ENCODE peak calls at places on chromosome 22, in nine cellular contexts. K, M, X, V, U, P, I, S and R are unnamed samples.

GRCh38 chr22:38041760-38042584 is 15.2 kb upstream of the PICK1 start:
- DNase-seq in K (no peak), M (no peak), X (no peak), V (no peak), U (no peak), P (no peak), I (no peak), S (no peak), R (no peak)

GRCh38 chr22:17370036-17370765 is 941 bp downstream of the CECR2 start:
- DNase-seq in K (no peak), M (no peak), X (no peak), V (no peak), U (peak; percentile 76), P (no peak), I (no peak), S (no peak), R (no peak)

GRCh38 chr22:45263790-45264269 is 20.9 kb upstream of the UPK3A start:
- DNase-seq in K (peak; percentile 78), M (peak; percentile 34), X (peak; percentile 77), V (peak; percentile 90), U (peak; percentile 80), P (peak; percentile 75), I (peak; percentile 80), S (peak; percentile 81), R (peak; percentile 64)

GRCh38 chr22:40434101-40434500 is 63.7 kb downstream of the SGSM3 start:
- DNase-seq in K (peak; percentile 50), M (no peak), X (no peak), V (no peak), U (no peak), P (peak; percentile 61), I (no peak), S (no peak), R (no peak)

GRCh38 chr22:38267086-38267485 is 5.7 kb downstream of the TMEM184B start:
- DNase-seq in K (peak; percentile 62), M (no peak), X (peak; percentile 60), V (peak; percentile 74), U (no peak), P (peak; percentile 51), I (no peak), S (no peak), R (peak; percentile 45)

GRCh38 chr22:37401401-37401859 is 25.8 kb downstream of the ELFN2 start:
- DNase-seq in K (peak; percentile 56), M (no peak), X (no peak), V (peak; percentile 64), U (no peak), P (peak; percentile 62), I (no peak), S (no peak), R (peak; percentile 63)

GRCh38 chr22:20807315-20807752 is 33.4 kb downstream of the SERPIND1 start:
- DNase-seq in K (peak; percentile 96), M (peak; percentile 89), X (peak; percentile 78), V (peak; percentile 93), U (no peak), P (peak; percentile 81), I (peak; percentile 83), S (peak; percentile 28), R (peak; percentile 78)

GRCh38 chr22:36470162-36470993 is 11.1 kb downstream of the TXN2 start:
- DNase-seq in K (peak; percentile 87), M (peak; percentile 83), X (peak; percentile 66), V (peak; percentile 93), U (peak; percentile 87), P (peak; percentile 83), I (peak; percentile 84), S (peak; percentile 69), R (peak; percentile 90)

GRCh38 chr22:33919591-33920501 is at the start of gene LARGE1:
- DNase-seq in K (no peak), M (no peak), X (peak; percentile 3), V (no peak), U (peak; percentile 78), P (peak; percentile 39), I (peak; percentile 3), S (no peak), R (no peak)

GRCh38 chr22:27378994-27379393 is 422.6 kb downstream of the MN1 start:
- DNase-seq in K (no peak), M (no peak), X (no peak), V (no peak), U (no peak), P (no peak), I (no peak), S (no peak), R (no peak)

GRCh38 chr22:36286096-36286957 is 33.4 kb downstream of the APOL1 start:
- DNase-seq in K (peak; percentile 81), M (peak; percentile 56), X (peak; percentile 81), V (peak; percentile 75), U (peak; percentile 90), P (peak; percentile 61), I (peak; percentile 68), S (no peak), R (peak; percentile 80)

GRCh38 chr22:27576815-27577564 is 224.6 kb downstream of the MN1 start:
- DNase-seq in K (no peak), M (peak; percentile 34), X (no peak), V (peak; percentile 74), U (no peak), P (peak; percentile 82), I (no peak), S (no peak), R (peak; percentile 80)

GRCh38 chr22:40388231-40388630 is 17.8 kb downstream of the SGSM3 start:
- DNase-seq in K (no peak), M (no peak), X (peak; percentile 43), V (no peak), U (no peak), P (no peak), I (no peak), S (no peak), R (no peak)

GRCh38 chr22:17601031-17601430 is 27.5 kb downstream of the ATP6V1E1 start:
- DNase-seq in K (no peak), M (no peak), X (no peak), V (peak; percentile 59), U (no peak), P (peak; percentile 2), I (no peak), S (no peak), R (no peak)

GRCh38 chr22:36331912-36332622 is 55.7 kb downstream of the MYH9 start:
- DNase-seq in K (peak; percentile 59), M (no peak), X (no peak), V (no peak), U (no peak), P (peak; percentile 60), I (no peak), S (no peak), R (peak; percentile 68)

GRCh38 chr22:31329029-31329428 is 17.1 kb downstream of the PATZ1 start:
- DNase-seq in K (no peak), M (no peak), X (no peak), V (peak; percentile 59), U (no peak), P (peak; percentile 50), I (no peak), S (no peak), R (peak; percentile 40)

GRCh38 chr22:28903080-28903479 is 19.7 kb downstream of the ZNRF3 start:
- DNase-seq in K (no peak), M (no peak), X (no peak), V (no peak), U (no peak), P (no peak), I (no peak), S (no peak), R (no peak)
- TF ChIP-seq CTCF in K (no peak), M (no peak), X (no peak), V (no peak), U (no peak), P (no peak), I (no peak), S (no peak), R (no peak)

DNA sequence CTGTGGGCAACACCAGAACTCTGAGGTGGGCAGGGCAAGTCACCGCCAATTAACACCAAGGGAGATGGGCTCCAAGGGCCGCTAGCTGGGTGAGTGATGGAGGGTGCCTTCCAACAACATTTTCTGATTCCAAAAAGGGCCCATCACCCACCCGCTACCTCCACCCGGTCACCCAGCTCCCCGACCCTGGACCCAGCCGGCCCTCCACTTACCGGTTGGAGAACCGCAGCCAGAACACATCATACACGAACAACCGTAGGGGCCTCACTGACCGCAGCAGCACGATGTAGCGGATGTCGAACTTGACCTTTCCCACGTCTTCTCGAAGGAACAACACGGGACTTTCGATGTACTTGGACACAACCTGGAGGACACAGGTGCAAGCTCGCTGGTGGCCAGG is 14.7 kb downstream of the TTLL12 start:
- DNase-seq in K (no peak), M (no peak), X (no peak), V (no peak), U (no peak), P (no peak), I (no peak), S (no peak), R (no peak)
- H3K4me3 ChIP-seq in K (no peak overlapping the region), M (no peak overlapping the region), X (no peak overlapping the region), V (no peak overlapping the region), U (no peak overlapping the region), P (no peak overlapping the region), I (no peak overlapping the region), S (no peak overlapping the region), R (no peak overlapping the region)

DNA sequence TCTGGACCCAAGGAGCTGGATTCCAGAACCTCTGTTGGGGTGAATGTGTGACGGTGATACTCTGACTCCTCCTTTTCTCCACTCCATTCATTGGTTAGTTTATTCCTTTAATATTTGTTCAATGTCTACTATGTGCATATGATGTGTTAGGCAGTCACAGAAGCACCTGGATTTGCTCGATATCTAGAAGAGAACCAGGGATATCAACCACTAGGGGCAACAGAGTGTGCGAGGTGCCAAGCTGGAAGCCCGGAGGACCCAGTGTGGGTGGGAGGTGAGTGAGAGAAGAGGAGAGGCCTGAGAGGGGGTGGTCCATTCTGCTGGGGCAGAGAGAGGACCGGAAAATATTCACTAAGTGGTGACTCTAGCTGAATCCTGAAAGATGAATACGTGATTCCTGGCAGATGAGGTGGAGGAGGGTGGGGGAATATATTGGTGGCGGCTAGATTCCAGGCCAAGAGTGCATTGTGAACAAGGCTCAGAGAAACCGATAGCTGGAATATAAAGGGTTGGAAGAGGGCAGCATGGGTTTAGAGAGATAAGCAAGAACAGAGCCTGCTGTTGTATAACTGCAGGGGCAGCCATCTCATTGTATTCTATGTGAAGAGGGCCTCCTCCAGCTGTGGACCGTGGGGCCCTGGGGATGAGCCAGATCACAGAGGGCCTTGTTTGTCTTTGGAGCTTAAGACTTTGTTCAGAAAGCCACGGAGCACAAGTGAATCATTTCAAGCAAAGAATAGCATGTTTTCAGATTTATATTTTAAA is 6.9 kb upstream of the TIMP3 start:
- DNase-seq in K (no peak), M (no peak), X (no peak), V (no peak), U (no peak), P (peak; percentile 50), I (no peak), S (no peak), R (peak; percentile 33)
- TF ChIP-seq CTCF in K (peak; percentile 2), M (peak; percentile 30), X (no peak), V (no peak), U (peak; percentile 28), P (no peak), I (no peak), S (peak; percentile 13), R (peak; percentile 13)

DNA sequence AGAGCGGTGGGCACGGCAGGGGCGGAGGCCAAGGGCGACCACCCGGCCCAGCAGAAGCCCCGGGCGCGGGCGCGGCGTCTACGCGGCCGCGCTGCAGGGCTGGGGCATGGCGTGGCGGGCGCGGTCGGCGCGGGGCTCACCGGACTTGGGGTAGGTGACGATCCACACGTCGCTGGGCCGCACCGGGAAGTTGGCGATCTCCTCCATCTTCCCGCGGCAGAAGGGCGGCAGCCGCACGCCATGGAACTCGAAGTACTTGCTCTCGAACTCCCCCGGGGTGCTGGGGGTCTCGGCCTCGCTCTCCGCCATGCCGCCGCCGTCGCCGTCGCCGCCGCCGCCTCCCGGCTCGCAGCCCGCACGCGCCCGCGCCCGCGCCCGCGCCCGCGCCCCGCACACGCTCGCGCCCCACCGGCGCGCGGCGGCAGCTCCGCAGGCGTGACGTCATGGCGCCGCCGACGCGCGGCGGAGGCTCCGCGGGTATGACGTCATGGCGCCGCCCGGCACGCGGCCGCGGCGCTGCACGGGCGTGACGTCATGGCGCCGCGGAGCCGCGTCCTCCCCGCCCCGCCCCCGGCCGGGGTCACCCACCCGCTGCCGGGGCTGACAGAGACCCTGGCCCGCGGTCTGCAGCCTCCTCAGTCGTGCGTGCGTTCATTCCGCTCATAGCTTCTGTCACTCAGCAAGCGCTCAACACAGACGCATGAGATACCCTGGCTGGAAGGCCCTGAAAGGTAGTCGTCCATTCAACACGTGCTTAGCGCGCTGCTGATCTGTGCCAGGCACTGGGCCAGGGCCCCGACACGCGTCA is at the start of gene SULT4A1:
- DNase-seq in K (peak; percentile 24), M (no peak), X (peak; percentile 47), V (no peak), U (peak; percentile 91), P (peak; percentile 36), I (no peak), S (no peak), R (no peak)
- H3K4me3 ChIP-seq in K (peak within 1 kb of the TSS; percentile 12), M (peak within 1 kb of the TSS; percentile 43), X (no peak within 1 kb of the TSS), V (no peak within 1 kb of the TSS), U (peak within 1 kb of the TSS; percentile 63), P (no peak within 1 kb of the TSS), I (peak within 1 kb of the TSS; percentile 23), S (peak within 1 kb of the TSS; percentile 36), R (peak within 1 kb of the TSS; percentile 28)